ENCODE peak calls at places on chromosomes 7 and 10, in six cellular contexts. M is breast epithelium, Y is spleen, E is H1, I is suprapubic skin, F is prostate gland. X is an unnamed sample.

GRCh38 chr10:102668312-102669110 is 24.2 kb downstream of the TRIM8 start:
- DNase-seq in M (no peak), Y (no peak), E (no peak), I (no peak), F (no peak), X (no peak)

GRCh38 chr10:106992064-106992463 is 172.4 kb downstream of the SORCS1 start:
- DNase-seq in M (no peak), Y (no peak), E (no peak), I (no peak), F (no peak), X (no peak)

GRCh38 chr7:93185303-93186027 is 37.3 kb upstream of the SAMD9L start:
- DNase-seq in M (no peak), Y (no peak), E (no peak), I (no peak), F (no peak), X (no peak)

GRCh38 chr7:121994625-121995410 is 121.9 kb downstream of the PTPRZ1 start:
- DNase-seq in M (peak), Y (no peak), E (peak), I (no peak), F (peak), X (peak)

GRCh38 chr7:23895666-23896096 is 185.7 kb downstream of the STK31 start:
- DNase-seq in M (no peak), Y (no peak), E (no peak), I (no peak), F (no peak), X (no peak)

GRCh38 chr10:118793545-118793944 is 38.8 kb upstream of the CACUL1 start:
- DNase-seq in M (no peak), Y (no peak), E (no peak), I (no peak), F (no peak), X (no peak)

GRCh38 chr10:44575601-44576380 is 190.9 kb upstream of the CXCL12 start:
- DNase-seq in M (no peak), Y (no peak), E (no peak), I (no peak), F (no peak), X (peak)

GRCh38 chr10:87095241-87095945 is 387 bp downstream of the SHLD2 start:
- DNase-seq in M (peak), Y (peak), E (peak), I (peak), F (peak), X (peak)

GRCh38 chr7:116284390-116284789 is 74.1 kb downstream of the TES start:
- DNase-seq in M (no peak), Y (no peak), E (no peak), I (no peak), F (no peak), X (no peak)

GRCh38 chr10:119290301-119291036 is 83.1 kb downstream of the GRK5 start:
- DNase-seq in M (no peak), Y (no peak), E (no peak), I (no peak), F (no peak), X (no peak)

GRCh38 chr10:94489107-94489506 is 56.5 kb upstream of the HELLS start:
- DNase-seq in M (no peak), Y (no peak), E (no peak), I (no peak), F (no peak), X (no peak)

GRCh38 chr7:1700086-1700485 is 30.0 kb downstream of the ELFN1 start:
- DNase-seq in M (no peak), Y (no peak), E (peak), I (no peak), F (no peak), X (no peak)

GRCh38 chr10:22618081-22618785 is 96.1 kb downstream of the PIP4K2A start:
- DNase-seq in M (no peak), Y (no peak), E (no peak), I (no peak), F (no peak), X (no peak)

GRCh38 chr7:93226310-93226709 is at the start of gene HEPACAM2:
- DNase-seq in M (no peak), Y (no peak), E (no peak), I (no peak), F (no peak), X (no peak)

GRCh38 chr10:106819490-106819889 is 345.0 kb downstream of the SORCS1 start:
- DNase-seq in M (no peak), Y (no peak), E (no peak), I (no peak), F (no peak), X (no peak)

GRCh38 chr7:55308186-55308929 is 56.8 kb upstream of the LANCL2 start:
- DNase-seq in M (no peak), Y (no peak), E (no peak), I (no peak), F (no peak), X (no peak)

GRCh38 chr7:106485031-106485551 is 175.9 kb downstream of the CCDC71L start:
- DNase-seq in M (no peak), Y (no peak), E (no peak), I (no peak), F (no peak), X (no peak)

GRCh38 chr10:104117839-104118323 is 4.1 kb upstream of the SFR1 start:
- DNase-seq in M (no peak), Y (no peak), E (no peak), I (no peak), F (no peak), X (no peak)

GRCh38 chr7:1667566-1668485 is 2.3 kb upstream of the ELFN1 start:
- DNase-seq in M (peak), Y (peak), E (peak), I (peak), F (no peak), X (no peak)

GRCh38 chr10:30494558-30494957 is 60.6 kb downstream of the MAP3K8 start:
- DNase-seq in M (no peak), Y (no peak), E (no peak), I (no peak), F (no peak), X (no peak)

GRCh38 chr7:18473119-18473518 is 22.4 kb upstream of the HDAC9 start:
- DNase-seq in M (no peak), Y (no peak), E (no peak), I (no peak), F (no peak), X (no peak)

GRCh38 chr7:150981644-150982043 is 3.5 kb upstream of the KCNH2 start:
- DNase-seq in M (no peak), Y (no peak), E (no peak), I (no peak), F (no peak), X (no peak)

GRCh38 chr10:84329094-84329611 is 764 bp downstream of the CCSER2 start:
- DNase-seq in M (no peak), Y (peak), E (no peak), I (no peak), F (no peak), X (no peak)

GRCh38 chr7:13921062-13921461 is 68.4 kb downstream of the ETV1 start:
- DNase-seq in M (no peak), Y (no peak), E (no peak), I (no peak), F (no peak), X (no peak)

GRCh38 chr7:41244246-41244645 is 458.6 kb downstream of the INHBA start:
- DNase-seq in M (no peak), Y (no peak), E (no peak), I (no peak), F (no peak), X (no peak)

GRCh38 chr7:31904006-31904405 is 166.2 kb downstream of the PDE1C start:
- DNase-seq in M (no peak), Y (no peak), E (no peak), I (no peak), F (no peak), X (no peak)

GRCh38 chr10:79068562-79069324 is at the start of gene ZMIZ1:
- DNase-seq in M (peak), Y (peak), E (peak), I (peak), F (peak), X (peak)
- TF ChIP-seq CTCF in M (no peak), Y (no peak), E (peak), I (no peak), F (peak), X (peak)

GRCh38 chr7:129781856-129782256 is 170.3 kb downstream of the NRF1 start:
- DNase-seq in M (no peak), Y (peak), E (peak), I (peak), F (no peak), X (no peak)

GRCh38 chr7:129778770-129779601 is 167.5 kb downstream of the NRF1 start:
- DNase-seq in M (no peak), Y (no peak), E (peak), I (peak), F (no peak), X (no peak)

GRCh38 chr7:129781128-129781855 is 169.8 kb downstream of the NRF1 start:
- DNase-seq in M (no peak), Y (no peak), E (no peak), I (peak), F (no peak), X (no peak)

GRCh38 chr7:129779602-129780256 is 168.2 kb downstream of the NRF1 start:
- DNase-seq in M (peak), Y (peak), E (peak), I (no peak), F (peak), X (no peak)

GRCh38 chr7:129780257-129781127 is 169.0 kb downstream of the NRF1 start:
- DNase-seq in M (peak), Y (peak), E (peak), I (peak), F (peak), X (no peak)
- TF ChIP-seq POLR2AphosphoS5 in M (no peak), Y (no peak), E (no peak), I (no peak), F (peak), X (no peak)

GRCh38 chr7:20218261-20218660 is 1.1 kb upstream of the MACC1 start:
- DNase-seq in M (no peak), Y (no peak), E (no peak), I (no peak), F (no peak), X (no peak)

GRCh38 chr7:20219062-20219445 is 1.9 kb upstream of the MACC1 start:
- DNase-seq in M (no peak), Y (no peak), E (no peak), I (no peak), F (no peak), X (no peak)

GRCh38 chr7:20220824-20221547 is 3.8 kb upstream of the MACC1 start:
- DNase-seq in M (no peak), Y (no peak), E (no peak), I (no peak), F (no peak), X (no peak)

GRCh38 chr7:20220293-20220755 is 3.1 kb upstream of the MACC1 start:
- DNase-seq in M (no peak), Y (no peak), E (no peak), I (no peak), F (no peak), X (no peak)

GRCh38 chr7:20219446-20220292 is 2.5 kb upstream of the MACC1 start:
- DNase-seq in M (no peak), Y (peak), E (no peak), I (peak), F (no peak), X (no peak)
- TF ChIP-seq POLR2A in M (no peak), Y (no peak), E (no peak), I (no peak), F (no peak), X (no peak)

DNA sequence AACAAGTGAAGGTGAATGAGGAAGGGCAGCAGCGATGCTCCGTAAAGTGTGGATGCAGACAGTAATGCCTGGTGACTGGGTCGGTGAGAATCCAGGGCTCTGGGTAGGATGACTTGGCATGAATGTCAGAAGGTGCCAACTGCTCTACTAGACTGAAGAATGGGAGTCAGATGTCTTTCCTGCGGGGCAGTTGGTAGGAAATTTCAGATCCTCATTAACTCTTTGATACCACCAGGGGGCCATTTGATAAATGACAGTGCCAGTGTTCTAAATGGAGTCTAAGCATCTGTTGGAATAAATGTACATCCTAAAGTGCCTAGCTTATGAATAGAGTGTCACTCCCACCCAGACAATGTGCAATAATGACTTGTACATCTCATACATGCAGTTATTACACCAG is 462.0 kb downstream of the GRM8 start:
- DNase-seq in M (no peak), Y (no peak), E (no peak), I (no peak), F (no peak), X (no peak)
- TF ChIP-seq CTCF in M (no peak), Y (no peak), E (peak), I (no peak), F (no peak), X (no peak)

DNA sequence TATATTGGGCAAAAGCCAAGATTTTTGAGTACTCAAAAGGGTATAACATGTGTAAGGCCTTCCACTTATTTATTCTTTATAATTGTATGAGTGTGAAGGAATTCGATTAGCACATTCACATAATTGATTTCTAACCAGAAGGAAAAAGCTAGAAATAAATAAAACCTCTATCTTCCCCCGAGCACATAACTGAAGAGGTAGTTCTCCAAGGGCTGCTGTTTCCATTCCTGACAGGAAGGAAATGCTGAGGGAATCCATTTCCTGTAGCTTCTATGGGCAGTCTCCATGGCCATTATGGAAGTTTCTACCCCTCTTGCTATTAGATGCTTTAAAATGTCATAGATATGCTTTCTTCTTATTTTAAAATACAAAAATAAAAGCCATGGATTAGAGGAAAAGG is 70.5 kb upstream of the ABCB5 start:
- DNase-seq in M (no peak), Y (no peak), E (no peak), I (no peak), F (no peak), X (no peak)
- TF ChIP-seq POLR2AphosphoS5 in M (no peak), Y (no peak), E (no peak), I (no peak), F (no peak), X (no peak)

DNA sequence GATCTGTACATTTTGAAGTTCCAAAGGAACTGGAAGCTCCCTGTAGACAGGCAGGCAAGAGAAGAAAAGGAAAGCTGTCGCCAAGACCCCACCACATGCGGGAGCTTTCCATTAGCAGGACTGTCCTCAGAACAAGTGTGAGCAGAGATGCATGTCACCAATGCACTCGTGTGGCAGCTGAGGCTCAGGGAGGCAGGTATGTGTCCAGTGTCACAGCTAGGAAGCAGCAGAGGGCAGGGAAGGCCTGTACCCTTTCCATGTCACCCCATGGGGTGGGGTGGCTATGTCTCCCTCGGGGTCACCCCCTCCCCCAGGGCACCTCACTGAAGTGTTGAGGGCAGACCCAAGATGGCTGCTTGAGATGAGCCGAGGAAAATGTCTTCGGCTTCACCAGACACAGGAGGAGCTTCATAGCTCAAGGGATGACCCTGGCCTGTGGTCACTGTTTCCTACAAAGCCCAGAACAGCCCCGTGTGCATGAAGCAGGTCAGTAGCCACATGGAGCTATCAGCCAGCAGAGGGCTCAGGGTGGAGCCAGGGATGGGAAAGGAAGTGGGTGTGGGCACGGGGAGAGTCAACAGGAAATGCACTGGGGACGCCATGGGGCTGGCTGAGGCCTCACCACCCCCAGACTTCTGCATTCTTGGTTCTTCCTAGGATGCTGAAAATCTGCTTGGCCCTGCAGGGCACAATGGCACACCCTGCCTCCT is 96.6 kb downstream of the FAM53B start:
- DNase-seq in M (no peak), Y (peak), E (no peak), I (peak), F (no peak), X (no peak)
- TF ChIP-seq POLR2A in M (no peak), Y (no peak), E (no peak), I (no peak), F (no peak), X (no peak)

GRCh38 chr7:95491201-95491600 is 5.5 kb downstream of the ASB4 start:
- DNase-seq in M (no peak), Y (no peak), E (no peak), I (no peak), F (no peak), X (no peak)

GRCh38 chr7:95493247-95493646 is 7.5 kb downstream of the ASB4 start:
- DNase-seq in M (no peak), Y (no peak), E (no peak), I (no peak), F (no peak), X (no peak)

GRCh38 chr7:95491634-95492314 is 6.0 kb downstream of the ASB4 start:
- DNase-seq in M (no peak), Y (no peak), E (no peak), I (no peak), F (no peak), X (no peak)

GRCh38 chr7:95490366-95490765 is 4.6 kb downstream of the ASB4 start:
- DNase-seq in M (no peak), Y (no peak), E (no peak), I (no peak), F (no peak), X (no peak)

GRCh38 chr7:95493844-95494243 is 8.1 kb downstream of the ASB4 start:
- DNase-seq in M (no peak), Y (no peak), E (no peak), I (no peak), F (no peak), X (no peak)
- TF ChIP-seq CTCF in M (no peak), Y (no peak), E (no peak), I (no peak), F (no peak), X (no peak)

DNA sequence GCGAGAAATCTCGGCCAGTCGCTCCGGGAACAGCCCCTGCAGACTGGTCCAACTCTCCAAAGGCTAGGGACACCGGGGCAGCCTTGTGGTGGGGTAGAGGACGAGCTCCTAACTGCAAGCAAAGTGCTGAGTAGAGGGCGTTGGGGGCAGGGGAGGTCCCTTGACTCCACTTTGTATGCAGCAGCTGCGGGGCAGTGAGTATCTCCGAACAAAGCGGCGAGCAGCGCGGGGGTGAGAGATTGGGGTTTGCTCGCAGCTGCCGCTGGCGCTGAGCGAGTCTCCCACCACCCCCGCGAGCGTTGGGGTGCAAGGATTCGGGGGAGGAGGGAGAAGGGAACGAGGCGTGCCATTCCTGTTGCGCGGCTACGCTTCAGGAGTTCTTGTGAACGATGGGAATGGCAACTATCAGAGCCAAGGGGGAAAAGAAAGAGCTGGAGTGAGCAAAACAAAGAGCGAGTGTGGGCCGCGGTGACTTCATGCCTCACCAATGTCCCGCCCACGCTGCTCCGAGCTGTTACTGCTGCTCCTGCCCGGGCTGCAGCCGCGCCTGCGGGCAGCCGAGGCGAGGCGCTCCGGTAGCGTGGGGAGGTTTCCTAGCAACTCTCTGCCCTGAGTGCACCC is 414 bp upstream of the ITGB8 start:
- DNase-seq in M (peak), Y (peak), E (peak), I (peak), F (peak), X (peak)
- TF ChIP-seq POLR2AphosphoS5 in M (peak), Y (no peak), E (peak), I (no peak), F (peak), X (no peak)

GRCh38 chr10:70146489-70147488 is at the start of gene TYSND1:
- DNase-seq in M (peak), Y (peak), E (peak), I (peak), F (peak), X (peak)
- TF ChIP-seq POLR2A in M (peak), Y (no peak), E (peak), I (peak), F (peak), X (peak)

X was measured in esophagus muscularis mucosa.